ENCODE peak calls at places on chromosome 18, in six cellular contexts. V is spleen, M is HL-60, T is HCT116, L is upper lobe of left lung, S is GM23338. Q is an unnamed sample.
A peak's percentile ranks its signal among the peaks of the same experiment; 100 is the strongest.

GRCh38 chr18:5440297-5440696 is 103.5 kb downstream of the EPB41L3 start:
- DNase-seq in V (no peak), M (peak; percentile 50), T (no peak), L (no peak), S (no peak), Q (no peak)

GRCh38 chr18:7177131-7177744 is 53.7 kb upstream of the LRRC30 start:
- DNase-seq in V (no peak), M (peak; percentile 37), T (no peak), L (peak; percentile 44), S (peak; percentile 72), Q (peak; percentile 32)

GRCh38 chr18:6139007-6139406 is 243.7 kb upstream of the TMEM200C start:
- DNase-seq in V (no peak), M (no peak), T (no peak), L (no peak), S (no peak), Q (no peak)

GRCh38 chr18:50441518-50441917 is 66.7 kb downstream of the SKA1 start:
- DNase-seq in V (no peak), M (no peak), T (no peak), L (no peak), S (peak; percentile 16), Q (no peak)

GRCh38 chr18:42882146-42882545 is 233.3 kb downstream of the RIT2 start:
- DNase-seq in V (no peak), M (no peak), T (no peak), L (no peak), S (no peak), Q (no peak)

GRCh38 chr18:62900132-62900883 is 185.0 kb downstream of the PHLPP1 start:
- DNase-seq in V (no peak), M (no peak), T (no peak), L (no peak), S (no peak), Q (no peak)

GRCh38 chr18:23547306-23547705 is 39.0 kb downstream of the NPC1 start:
- DNase-seq in V (no peak), M (no peak), T (peak; percentile 19), L (no peak), S (no peak), Q (no peak)

GRCh38 chr18:46067431-46068007 is 4.5 kb downstream of the PSTPIP2 start:
- DNase-seq in V (no peak), M (no peak), T (peak; percentile 43), L (no peak), S (peak; percentile 16), Q (no peak)

GRCh38 chr18:75089748-75090327 is 119.1 kb downstream of the PTGR3 start:
- DNase-seq in V (no peak), M (no peak), T (no peak), L (no peak), S (peak; percentile 25), Q (no peak)

GRCh38 chr18:45493830-45494229 is 121.4 kb upstream of the SLC14A2 start:
- DNase-seq in V (no peak), M (no peak), T (no peak), L (no peak), S (no peak), Q (no peak)

GRCh38 chr18:66553824-66554223 is 50.1 kb downstream of the CDH19 start:
- DNase-seq in V (no peak), M (no peak), T (no peak), L (no peak), S (no peak), Q (no peak)

GRCh38 chr18:74831571-74832250 is 234.0 kb downstream of the ZNF407 start:
- DNase-seq in V (no peak), M (no peak), T (no peak), L (no peak), S (no peak), Q (no peak)

GRCh38 chr18:66439207-66439606 is 164.7 kb downstream of the CDH19 start:
- DNase-seq in V (peak; percentile 69), M (no peak), T (no peak), L (no peak), S (no peak), Q (no peak)

GRCh38 chr18:50465211-50466153 is 90.6 kb downstream of the SKA1 start:
- DNase-seq in V (no peak), M (peak; percentile 41), T (no peak), L (no peak), S (no peak), Q (no peak)

GRCh38 chr18:48918660-48919415 is 31.9 kb downstream of the SMAD7 start:
- DNase-seq in V (no peak), M (no peak), T (no peak), L (no peak), S (no peak), Q (no peak)

GRCh38 chr18:60892855-60893254 is 440.4 kb upstream of the CDH20 start:
- DNase-seq in V (no peak), M (peak; percentile 18), T (peak; percentile 41), L (peak; percentile 72), S (no peak), Q (no peak)

GRCh38 chr18:9130806-9131205 is 5.8 kb upstream of the ANKRD12 start:
- DNase-seq in V (no peak), M (no peak), T (no peak), L (no peak), S (no peak), Q (no peak)

GRCh38 chr18:26286008-26286407 is 59.8 kb downstream of the TAF4B start:
- DNase-seq in V (no peak), M (peak; percentile 69), T (no peak), L (no peak), S (no peak), Q (no peak)

GRCh38 chr18:46051731-46052461 is 20.2 kb downstream of the PSTPIP2 start:
- DNase-seq in V (no peak), M (no peak), T (no peak), L (peak; percentile 71), S (no peak), Q (no peak)

GRCh38 chr18:11148655-11149440 is 521 bp downstream of the PIEZO2 start:
- DNase-seq in V (no peak), M (no peak), T (no peak), L (no peak), S (peak; percentile 60), Q (peak; percentile 47)

GRCh38 chr18:13137939-13138821 is 80.4 kb upstream of the LDLRAD4 start:
- DNase-seq in V (peak; percentile 87), M (peak; percentile 94), T (no peak), L (peak; percentile 84), S (peak; percentile 27), Q (peak; percentile 69)

GRCh38 chr18:76380127-76380729 is 114.8 kb downstream of the ZNF516 start:
- DNase-seq in V (no peak), M (no peak), T (no peak), L (no peak), S (no peak), Q (no peak)

GRCh38 chr18:76383636-76384035 is 111.4 kb downstream of the ZNF516 start:
- DNase-seq in V (no peak), M (no peak), T (no peak), L (peak; percentile 19), S (no peak), Q (no peak)

GRCh38 chr18:76380791-76381405 is 114.1 kb downstream of the ZNF516 start:
- DNase-seq in V (peak; percentile 69), M (no peak), T (peak; percentile 35), L (no peak), S (peak; percentile 88), Q (no peak)

GRCh38 chr18:76384114-76384790 is 110.8 kb downstream of the ZNF516 start:
- DNase-seq in V (no peak), M (no peak), T (no peak), L (peak; percentile 15), S (no peak), Q (no peak)

DNA sequence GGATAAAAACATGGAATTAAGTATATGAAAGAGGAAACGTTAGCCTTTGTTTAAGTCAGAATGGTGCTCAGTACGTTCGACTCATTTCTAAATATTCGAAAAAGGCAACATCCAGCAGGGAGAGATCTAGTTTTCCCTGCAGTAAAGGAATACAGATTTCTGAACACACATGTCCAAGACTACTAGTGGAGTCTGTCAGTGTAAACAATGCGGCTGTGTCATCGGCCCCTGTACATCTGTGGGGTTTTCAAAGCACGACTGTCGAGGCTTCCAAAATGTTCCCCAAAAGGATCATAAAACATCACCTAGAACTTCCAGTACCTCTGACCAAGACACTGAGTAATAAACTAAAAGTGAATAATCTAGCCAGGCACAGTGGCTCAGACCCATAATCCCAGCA is 112.8 kb downstream of the ZNF516 start:
- DNase-seq in V (no peak), M (no peak), T (no peak), L (no peak), S (no peak), Q (no peak)
- TF ChIP-seq POLR2AphosphoS5 in V (no peak), M (no peak), T (no peak), L (no peak), S (no peak), Q (no peak)

DNA sequence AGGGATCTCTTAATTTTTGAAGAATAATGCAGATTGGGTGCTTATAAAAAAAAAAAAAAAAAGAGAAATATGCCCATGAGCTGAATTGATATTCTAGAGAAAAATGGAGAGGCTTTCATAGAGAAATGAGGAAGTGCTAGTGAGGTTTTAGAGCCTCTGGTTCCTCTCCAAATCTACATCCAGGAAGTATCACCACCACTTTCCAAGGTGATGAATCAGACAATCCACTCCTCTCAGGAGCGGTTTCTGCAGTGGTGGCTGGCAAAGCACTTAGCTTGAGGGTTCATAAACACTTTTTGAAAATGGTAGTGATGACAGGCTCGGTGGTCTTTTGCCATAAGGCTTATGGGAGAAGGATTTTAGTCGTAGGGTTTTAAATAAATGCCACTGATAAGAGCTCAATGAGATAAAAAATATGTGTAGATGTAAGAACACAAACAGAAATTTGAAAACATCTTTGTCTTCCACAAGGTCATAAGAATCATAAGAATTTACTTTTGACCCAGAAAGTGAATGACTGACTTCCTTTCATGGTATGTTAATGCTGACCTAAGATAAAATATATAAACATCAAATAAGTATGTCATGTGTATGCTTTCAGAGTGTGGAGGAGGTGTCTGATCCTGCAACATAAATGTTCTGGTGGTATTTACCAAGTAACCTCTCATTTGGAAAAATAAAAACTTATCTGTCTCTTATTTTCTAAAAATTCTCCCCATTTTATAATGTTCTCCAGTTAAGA is 42.1 kb upstream of the DSG1 start:
- DNase-seq in V (no peak), M (peak; percentile 66), T (peak; percentile 18), L (peak; percentile 21), S (no peak), Q (no peak)
- TF ChIP-seq POLR2AphosphoS5 in V (no peak), M (no peak), T (no peak), L (no peak), S (no peak), Q (no peak)

GRCh38 chr18:24917767-24918166 is 434.2 kb downstream of the ZNF521 start:
- DNase-seq in V (no peak), M (no peak), T (no peak), L (no peak), S (no peak), Q (no peak)
- TF ChIP-seq POLR2AphosphoS5 in V (no peak), M (no peak), T (no peak), L (no peak), S (no peak), Q (no peak)

GRCh38 chr18:58867281-58867961 is 2.7 kb downstream of the ZNF532 start:
- DNase-seq in V (no peak), M (no peak), T (no peak), L (no peak), S (peak; percentile 86), Q (no peak)

GRCh38 chr18:58868440-58868839 is 3.8 kb downstream of the ZNF532 start:
- DNase-seq in V (no peak), M (no peak), T (no peak), L (no peak), S (no peak), Q (no peak)

GRCh38 chr18:58870621-58871020 is 5.9 kb downstream of the ZNF532 start:
- DNase-seq in V (no peak), M (no peak), T (no peak), L (no peak), S (no peak), Q (no peak)

GRCh38 chr18:58871514-58872490 is 7.1 kb downstream of the ZNF532 start:
- DNase-seq in V (no peak), M (no peak), T (no peak), L (no peak), S (no peak), Q (no peak)

GRCh38 chr18:58870130-58870529 is 5.5 kb downstream of the ZNF532 start:
- DNase-seq in V (no peak), M (no peak), T (no peak), L (no peak), S (no peak), Q (no peak)
- TF ChIP-seq POLR2AphosphoS5 in V (no peak), M (no peak), T (no peak), L (no peak), S (no peak), Q (no peak)

Q was measured in GM12891.